ENCODE peak calls at places on chromosomes 7 and 10, in seven cellular contexts. N, Y, R, X, V, L and G are unnamed samples.

GRCh38 chr7:2123360-2123759 is 109.4 kb downstream of the MAD1L1 start:
- DNase-seq in Y (no peak), R (peak), V (no peak), L (no peak), X (no peak), N (no peak), G (no peak)

GRCh38 chr10:103861501-103861900 is 6.1 kb upstream of the SH3PXD2A start:
- DNase-seq in V (peak), N (no peak), R (no peak), X (no peak), Y (peak), L (no peak), G (no peak)

GRCh38 chr10:58662314-58662713 is 149.6 kb downstream of the BICC1 start:
- DNase-seq in R (no peak), X (no peak), Y (no peak), N (no peak), V (no peak), L (no peak), G (no peak)

GRCh38 chr10:58873161-58873560 is 303.3 kb upstream of the PHYHIPL start:
- DNase-seq in X (no peak), N (no peak), Y (no peak), V (no peak), R (no peak), L (no peak), G (no peak)

GRCh38 chr10:13650961-13651360 is 64.2 kb downstream of the PRPF18 start:
- DNase-seq in R (no peak), V (no peak), N (no peak), X (no peak), Y (no peak), L (no peak), G (no peak)

GRCh38 chr7:124764847-124765400 is 668 bp downstream of the GPR37 start:
- DNase-seq in X (peak), Y (no peak), N (peak), R (peak), V (no peak), L (peak), G (no peak)

GRCh38 chr10:28812384-28813372 is 135.4 kb downstream of the BAMBI start:
- DNase-seq in R (no peak), X (no peak), N (no peak), Y (no peak), L (no peak), V (no peak), G (no peak)

GRCh38 chr10:15603446-15604011 is 116.2 kb downstream of the ITGA8 start:
- DNase-seq in V (no peak), N (no peak), Y (no peak), L (no peak), R (no peak), X (no peak), G (no peak)

GRCh38 chr10:68428396-68428795 is 21.3 kb upstream of the RUFY2 start:
- DNase-seq in V (no peak), L (no peak), Y (no peak), X (no peak), R (no peak), N (no peak), G (no peak)

GRCh38 chr7:38660427-38661099 is 29.4 kb upstream of the AMPH start:
- DNase-seq in N (no peak), X (no peak), R (peak), Y (peak), L (peak), V (peak), G (peak)

GRCh38 chr7:138002828-138003189 is 923 bp upstream of the CREB3L2 start:
- DNase-seq in L (no peak), X (no peak), Y (no peak), N (no peak), R (peak), V (no peak), G (no peak)

GRCh38 chr10:68492118-68492517 is 20.3 kb upstream of the DNA2 start:
- DNase-seq in N (no peak), V (no peak), Y (no peak), R (no peak), L (no peak), X (no peak), G (no peak)

GRCh38 chr7:155465761-155466141 is 7.8 kb downstream of the EN2 start:
- DNase-seq in Y (no peak), V (no peak), N (no peak), R (no peak), X (no peak), L (no peak), G (no peak)

GRCh38 chr10:11175823-11176243 is 158.2 kb downstream of the CELF2 start:
- DNase-seq in X (no peak), R (no peak), V (no peak), L (no peak), Y (no peak), N (no peak), G (no peak)

GRCh38 chr10:124065382-124066155 is 27.8 kb downstream of the CHST15 start:
- DNase-seq in Y (no peak), X (no peak), N (no peak), L (no peak), R (no peak), V (no peak), G (no peak)

GRCh38 chr7:123494193-123494796 is 40.1 kb downstream of the IQUB start:
- DNase-seq in L (peak), Y (peak), V (peak), R (no peak), N (no peak), X (no peak), G (no peak)

GRCh38 chr10:114538544-114538906 is 119.5 kb downstream of the ABLIM1 start:
- DNase-seq in L (peak), X (no peak), V (no peak), R (no peak), Y (no peak), N (no peak), G (no peak)

GRCh38 chr7:78794101-78794500 is 659.4 kb downstream of the MAGI2 start:
- DNase-seq in L (no peak), N (no peak), Y (no peak), X (no peak), V (no peak), R (no peak), G (no peak)

GRCh38 chr10:13100349-13101294 is 659 bp downstream of the OPTN start:
- DNase-seq in L (peak), N (no peak), X (peak), R (peak), Y (no peak), V (no peak), G (no peak)

GRCh38 chr10:14578060-14578952 is 196.4 kb downstream of the FAM107B start:
- DNase-seq in R (no peak), N (no peak), X (no peak), V (no peak), Y (no peak), L (no peak), G (no peak)

GRCh38 chr10:94423627-94424026 is 21.3 kb downstream of the TBC1D12 start:
- DNase-seq in X (no peak), R (no peak), L (no peak), Y (no peak), N (no peak), V (no peak), G (no peak)

GRCh38 chr7:84187813-84188212 is 6.8 kb downstream of the SEMA3A start:
- DNase-seq in Y (no peak), V (no peak), X (no peak), N (no peak), L (no peak), R (no peak), G (no peak)

GRCh38 chr7:9231683-9232082 is 798.3 kb downstream of the NXPH1 start:
- DNase-seq in Y (no peak), L (no peak), R (peak), X (no peak), V (no peak), N (no peak), G (peak)

GRCh38 chr7:116438274-116438673 is 61.3 kb upstream of the CAV2 start:
- DNase-seq in L (no peak), X (no peak), Y (peak), V (no peak), R (no peak), N (no peak), G (no peak)

GRCh38 chr10:20254078-20254477 is 437.8 kb downstream of the PLXDC2 start:
- DNase-seq in L (no peak), V (no peak), Y (no peak), N (no peak), X (no peak), R (no peak), G (no peak)

GRCh38 chr7:90111-91063 is 102.0 kb upstream of the FAM20C start:
- DNase-seq in X (no peak), Y (no peak), L (no peak), N (no peak), R (no peak), V (no peak), G (no peak)

GRCh38 chr7:86926732-86927131 is 132.7 kb downstream of the ELAPOR2 start:
- DNase-seq in Y (peak), R (peak), N (no peak), L (peak), X (no peak), V (peak), G (no peak)